ENCODE peak calls at places on chromosome 10, in six cellular contexts. R, N, V, J, Z and Q are unnamed samples.

GRCh38 chr10:111104811-111105210 is 28.0 kb downstream of the ADRA2A start:
- DNase-seq in V (no peak), R (no peak), N (no peak), J (no peak), Z (no peak), Q (no peak)

GRCh38 chr10:2994562-2994961 is 72.8 kb upstream of the PFKP start:
- DNase-seq in V (no peak), Z (no peak), N (no peak), J (no peak), R (no peak), Q (no peak)

GRCh38 chr10:79477456-79477855 is 32.0 kb upstream of the ZCCHC24 start:
- DNase-seq in Z (no peak), J (no peak), R (no peak), V (no peak), N (no peak), Q (no peak)

GRCh38 chr10:3781458-3782098 is 3.4 kb downstream of the KLF6 start:
- DNase-seq in V (no peak), Z (no peak), R (peak; percentile 69), J (peak; percentile 83), N (no peak), Q (peak; percentile 41)

GRCh38 chr10:92434385-92434784 is 139.5 kb downstream of the IDE start:
- DNase-seq in R (no peak), V (no peak), N (no peak), Z (no peak), J (no peak), Q (no peak)

GRCh38 chr10:60762554-60762953 is 15.7 kb upstream of the CDK1 start:
- DNase-seq in Z (peak; percentile 16), J (no peak), R (no peak), N (no peak), V (no peak), Q (no peak)

GRCh38 chr10:10293431-10293830 is 724.2 kb upstream of the CELF2 start:
- DNase-seq in N (no peak), Z (peak; percentile 66), V (no peak), R (no peak), J (peak; percentile 78), Q (peak; percentile 1)

GRCh38 chr10:17673517-17674051 is 29.6 kb downstream of the STAM start:
- DNase-seq in V (peak; percentile 82), J (peak; percentile 80), N (peak; percentile 18), R (no peak), Z (peak; percentile 61), Q (peak; percentile 93)

GRCh38 chr10:46536781-46537180 is 19.7 kb downstream of the GPRIN2 start:
- DNase-seq in J (no peak), Z (no peak), R (no peak), N (no peak), V (no peak), Q (no peak)

GRCh38 chr10:58952162-58952561 is 224.3 kb upstream of the PHYHIPL start:
- DNase-seq in N (no peak), V (no peak), J (peak; percentile 37), Z (no peak), R (no peak), Q (no peak)

GRCh38 chr10:79400567-79401004 is 44.8 kb downstream of the ZCCHC24 start:
- DNase-seq in N (peak; percentile 86), V (peak; percentile 54), R (peak; percentile 43), J (peak; percentile 57), Z (peak; percentile 64), Q (no peak)

GRCh38 chr10:80177781-80178636 is 27.3 kb downstream of the ANXA11 start:
- DNase-seq in J (peak; percentile 68), R (no peak), V (no peak), Z (no peak), N (no peak), Q (no peak)

GRCh38 chr10:29306688-29307087 is 17.8 kb downstream of the LYZL1 start:
- DNase-seq in V (no peak), Z (no peak), J (no peak), R (no peak), N (no peak), Q (no peak)

DNA sequence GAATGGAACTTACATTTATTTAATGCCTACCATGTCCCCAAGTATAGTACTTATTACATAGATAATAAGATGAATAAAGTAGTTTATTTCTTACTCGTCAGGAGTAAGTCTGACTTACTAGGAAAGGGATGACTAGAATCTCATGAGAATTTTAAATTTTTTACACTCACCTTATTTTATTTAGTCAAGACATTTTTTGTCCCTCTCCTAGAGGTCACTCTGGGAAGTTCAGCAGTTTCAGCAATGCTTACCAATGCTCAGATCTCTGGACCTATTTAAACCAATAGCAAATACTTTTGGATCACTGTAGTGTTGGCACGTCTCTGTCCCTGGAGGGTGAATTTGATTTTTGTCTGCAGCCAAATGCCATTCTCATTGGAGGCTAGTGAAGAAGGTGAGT is 10.7 kb upstream of the ACTA2 start:
- DNase-seq in N (no peak), R (no peak), Z (no peak), V (no peak), J (no peak), Q (no peak)
- TF ChIP-seq CTCF in N (no peak), R (peak; percentile 3), Z (peak; percentile 15), V (no peak), J (no peak), Q (peak; percentile 18)

DNA sequence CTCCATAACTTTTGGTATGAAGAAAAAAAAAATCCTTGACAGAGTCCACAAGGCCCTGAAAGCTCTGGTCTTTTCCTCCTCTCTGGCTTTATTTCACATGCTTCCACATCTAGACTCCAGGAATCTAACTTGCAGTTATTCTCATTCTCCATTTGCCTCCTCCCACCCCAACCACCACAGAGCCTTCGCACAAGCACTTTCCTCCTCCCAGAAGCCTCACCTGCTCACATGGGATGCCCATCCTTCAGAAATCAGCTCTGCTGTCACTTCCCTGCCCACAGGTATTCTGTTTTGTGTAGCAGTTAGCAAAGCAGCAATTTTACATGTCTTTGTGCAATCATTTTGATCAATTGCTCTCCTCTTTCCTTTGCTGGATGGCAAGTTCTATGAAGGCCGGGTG is 378.1 kb downstream of the KCNMA1 start:
- DNase-seq in R (no peak), J (no peak), N (no peak), V (no peak), Z (no peak), Q (no peak)
- H3K27ac ChIP-seq in R (no peak overlapping the region), J (no peak overlapping the region), N (no peak overlapping the region), V (no peak overlapping the region), Z (no peak overlapping the region), Q (no peak overlapping the region)

DNA sequence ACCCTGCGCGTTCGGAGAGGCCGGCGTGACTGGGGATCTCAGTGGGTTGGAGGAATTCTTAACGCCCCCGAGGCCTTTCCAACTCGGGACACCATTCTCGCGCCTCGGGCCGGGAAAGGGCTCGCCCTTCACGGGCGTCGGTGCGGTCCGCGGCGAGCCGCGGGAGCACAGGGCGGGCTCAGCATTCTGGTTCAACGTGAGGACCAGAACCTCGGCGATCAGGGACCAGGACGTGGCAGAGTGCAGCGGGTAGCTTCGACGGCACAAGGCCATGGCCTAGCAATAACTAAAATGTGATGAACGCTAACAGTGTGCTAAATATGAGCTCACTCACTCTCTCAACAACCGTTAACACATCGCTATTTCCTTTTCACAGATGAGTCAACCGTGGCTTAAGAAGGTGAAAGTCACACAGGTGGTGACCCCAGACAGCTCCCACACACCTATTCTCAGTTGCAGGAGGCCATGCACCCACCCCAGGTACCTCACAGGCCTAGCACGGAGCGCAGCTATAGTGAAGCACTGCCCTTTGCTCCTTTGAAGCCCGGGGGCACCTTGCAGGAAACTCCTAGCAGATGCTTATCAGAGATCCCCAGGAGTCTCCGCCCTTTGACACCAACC is 4.5 kb upstream of the EMX2 start:
- DNase-seq in R (no peak), V (no peak), N (no peak), J (no peak), Z (no peak), Q (no peak)
- TF ChIP-seq CTCF in R (no peak), V (peak; percentile 4), N (no peak), J (no peak), Z (no peak), Q (no peak)

GRCh38 chr10:72025400-72025799 is 61.2 kb downstream of the CHST3 start:
- DNase-seq in J (no peak), V (no peak), R (no peak), Z (no peak), N (no peak), Q (no peak)

GRCh38 chr10:72024596-72024995 is 60.4 kb downstream of the CHST3 start:
- DNase-seq in J (no peak), R (no peak), N (no peak), Z (no peak), V (no peak), Q (no peak)

GRCh38 chr10:72022228-72022627 is 58.0 kb downstream of the CHST3 start:
- DNase-seq in N (no peak), Z (no peak), V (no peak), J (no peak), R (no peak), Q (no peak)

GRCh38 chr10:72019085-72019876 is 55.1 kb downstream of the CHST3 start:
- DNase-seq in V (no peak), J (no peak), Z (no peak), N (no peak), R (no peak), Q (no peak)

GRCh38 chr10:72020914-72021754 is 56.9 kb downstream of the CHST3 start:
- DNase-seq in R (no peak), N (no peak), Z (no peak), V (no peak), J (peak; percentile 74), Q (no peak)
- H3K27ac ChIP-seq in R (no peak overlapping the region), N (no peak overlapping the region), Z (no peak overlapping the region), V (no peak overlapping the region), J (no peak overlapping the region), Q (no peak overlapping the region)

GRCh38 chr10:121070257-121070656 is 219.1 kb downstream of the WDR11 start:
- DNase-seq in Z (peak; percentile 27), J (peak; percentile 12), V (no peak), R (no peak), N (peak; percentile 7), Q (no peak)
- TF ChIP-seq CTCF in Z (peak; percentile 53), J (no peak), V (no peak), R (peak; percentile 18), N (peak; percentile 41), Q (no peak)

GRCh38 chr10:132990684-132991545 is 48.5 kb upstream of the CFAP46 start:
- DNase-seq in V (no peak), Z (no peak), N (no peak), J (no peak), R (no peak), Q (no peak)
- H3K27ac ChIP-seq in V (no peak overlapping the region), Z (no peak overlapping the region), N (no peak overlapping the region), J (no peak overlapping the region), R (no peak overlapping the region), Q (no peak overlapping the region)